ENCODE peak calls at places on chromosomes 7 and 10, in eight cellular contexts. One of them, this sample, is unnamed.

GRCh38 chr7:29115130-29115529 is 31.2 kb downstream of the CPVL start:
- DNase-seq in T-helper 9 cell: no peak
- DNase-seq in AG04450: no peak
- DNase-seq in adrenal gland: no peak
- DNase-seq in body of pancreas: no peak
- DNase-seq in lung microvascular endothelial cell: no peak
- DNase-seq in left ventricle myocardium superior: no peak
- DNase-seq in SIG-M5: no peak
- DNase-seq in this sample: no peak

GRCh38 chr7:107982918-107983389 is 20.0 kb downstream of the LAMB1 start:
- DNase-seq in T-helper 9 cell: no peak
- DNase-seq in AG04450: no peak
- DNase-seq in adrenal gland: no peak
- DNase-seq in body of pancreas: no peak
- DNase-seq in lung microvascular endothelial cell: no peak
- DNase-seq in left ventricle myocardium superior: no peak
- DNase-seq in SIG-M5: no peak
- DNase-seq in this sample: peak; percentile 6

GRCh38 chr10:110540038-110540437 is 27.5 kb upstream of the SMC3 start:
- DNase-seq in T-helper 9 cell: no peak
- DNase-seq in AG04450: no peak
- DNase-seq in adrenal gland: no peak
- DNase-seq in body of pancreas: no peak
- DNase-seq in lung microvascular endothelial cell: no peak
- DNase-seq in left ventricle myocardium superior: no peak
- DNase-seq in SIG-M5: no peak
- DNase-seq in this sample: no peak

GRCh38 chr10:70131560-70131937 is 1.1 kb downstream of the AIFM2 start:
- DNase-seq in T-helper 9 cell: no peak
- DNase-seq in AG04450: no peak
- DNase-seq in adrenal gland: no peak
- DNase-seq in body of pancreas: no peak
- DNase-seq in lung microvascular endothelial cell: no peak
- DNase-seq in left ventricle myocardium superior: no peak
- DNase-seq in SIG-M5: no peak
- DNase-seq in this sample: no peak

GRCh38 chr10:113177163-113177935 is 227.3 kb downstream of the TCF7L2 start:
- DNase-seq in T-helper 9 cell: no peak
- DNase-seq in AG04450: no peak
- DNase-seq in adrenal gland: no peak
- DNase-seq in body of pancreas: no peak
- DNase-seq in lung microvascular endothelial cell: no peak
- DNase-seq in left ventricle myocardium superior: peak; percentile 52
- DNase-seq in SIG-M5: no peak
- DNase-seq in this sample: no peak

GRCh38 chr7:32206987-32207386 is 136.8 kb upstream of the PDE1C start:
- DNase-seq in T-helper 9 cell: no peak
- DNase-seq in AG04450: no peak
- DNase-seq in adrenal gland: no peak
- DNase-seq in body of pancreas: peak; percentile 13
- DNase-seq in lung microvascular endothelial cell: peak; percentile 20
- DNase-seq in left ventricle myocardium superior: no peak
- DNase-seq in SIG-M5: no peak
- DNase-seq in this sample: no peak

GRCh38 chr7:27238979-27239779 is 3.4 kb upstream of the EVX1 start:
- DNase-seq in T-helper 9 cell: no peak
- DNase-seq in AG04450: no peak
- DNase-seq in adrenal gland: no peak
- DNase-seq in body of pancreas: no peak
- DNase-seq in lung microvascular endothelial cell: no peak
- DNase-seq in left ventricle myocardium superior: no peak
- DNase-seq in SIG-M5: no peak
- DNase-seq in this sample: no peak

GRCh38 chr7:135666156-135666555 is 3.8 kb downstream of the STMP1 start:
- DNase-seq in T-helper 9 cell: no peak
- DNase-seq in AG04450: no peak
- DNase-seq in adrenal gland: no peak
- DNase-seq in body of pancreas: no peak
- DNase-seq in lung microvascular endothelial cell: no peak
- DNase-seq in left ventricle myocardium superior: no peak
- DNase-seq in SIG-M5: no peak
- DNase-seq in this sample: no peak

GRCh38 chr10:9342865-9343450 is 1288.5 kb downstream of the GATA3 start:
- DNase-seq in T-helper 9 cell: no peak
- DNase-seq in AG04450: peak; percentile 10
- DNase-seq in adrenal gland: no peak
- DNase-seq in body of pancreas: no peak
- DNase-seq in lung microvascular endothelial cell: peak; percentile 53
- DNase-seq in left ventricle myocardium superior: no peak
- DNase-seq in SIG-M5: no peak
- DNase-seq in this sample: peak; percentile 76

GRCh38 chr7:71261066-71261465 is 129.1 kb downstream of the GALNT17 start:
- DNase-seq in T-helper 9 cell: no peak
- DNase-seq in AG04450: no peak
- DNase-seq in adrenal gland: no peak
- DNase-seq in body of pancreas: no peak
- DNase-seq in lung microvascular endothelial cell: no peak
- DNase-seq in left ventricle myocardium superior: no peak
- DNase-seq in SIG-M5: no peak
- DNase-seq in this sample: no peak

GRCh38 chr10:67923551-67923950 is 39.1 kb downstream of the SIRT1 start:
- DNase-seq in T-helper 9 cell: no peak
- DNase-seq in AG04450: no peak
- DNase-seq in adrenal gland: no peak
- DNase-seq in body of pancreas: no peak
- DNase-seq in lung microvascular endothelial cell: no peak
- DNase-seq in left ventricle myocardium superior: no peak
- DNase-seq in SIG-M5: no peak
- DNase-seq in this sample: no peak

GRCh38 chr10:96301616-96302015 is 2.6 kb upstream of the DNTT start:
- DNase-seq in T-helper 9 cell: no peak
- DNase-seq in AG04450: no peak
- DNase-seq in adrenal gland: no peak
- DNase-seq in body of pancreas: no peak
- DNase-seq in lung microvascular endothelial cell: no peak
- DNase-seq in left ventricle myocardium superior: no peak
- DNase-seq in SIG-M5: no peak
- DNase-seq in this sample: no peak

GRCh38 chr10:57333880-57334279 is 933.8 kb downstream of the IPMK start:
- DNase-seq in T-helper 9 cell: no peak
- DNase-seq in AG04450: no peak
- DNase-seq in adrenal gland: no peak
- DNase-seq in body of pancreas: no peak
- DNase-seq in lung microvascular endothelial cell: no peak
- DNase-seq in left ventricle myocardium superior: no peak
- DNase-seq in SIG-M5: no peak
- DNase-seq in this sample: no peak

GRCh38 chr7:31099451-31100444 is 47.6 kb downstream of the ADCYAP1R1 start:
- DNase-seq in T-helper 9 cell: no peak
- DNase-seq in AG04450: no peak
- DNase-seq in adrenal gland: no peak
- DNase-seq in body of pancreas: no peak
- DNase-seq in lung microvascular endothelial cell: no peak
- DNase-seq in left ventricle myocardium superior: no peak
- DNase-seq in SIG-M5: no peak
- DNase-seq in this sample: no peak

GRCh38 chr10:76523215-76523614 is 1091.8 kb downstream of the LRMDA start:
- DNase-seq in T-helper 9 cell: no peak
- DNase-seq in AG04450: no peak
- DNase-seq in adrenal gland: no peak
- DNase-seq in body of pancreas: no peak
- DNase-seq in lung microvascular endothelial cell: no peak
- DNase-seq in left ventricle myocardium superior: no peak
- DNase-seq in SIG-M5: no peak
- DNase-seq in this sample: no peak

GRCh38 chr7:117325836-117326235 is 3.0 kb upstream of the WNT2 start:
- DNase-seq in T-helper 9 cell: no peak
- DNase-seq in AG04450: no peak
- DNase-seq in adrenal gland: no peak
- DNase-seq in body of pancreas: no peak
- DNase-seq in lung microvascular endothelial cell: no peak
- DNase-seq in left ventricle myocardium superior: no peak
- DNase-seq in SIG-M5: no peak
- DNase-seq in this sample: no peak

GRCh38 chr7:152202056-152202455 is 176.6 kb downstream of the GALNT11 start:
- DNase-seq in T-helper 9 cell: no peak
- DNase-seq in AG04450: no peak
- DNase-seq in adrenal gland: no peak
- DNase-seq in body of pancreas: no peak
- DNase-seq in lung microvascular endothelial cell: peak; percentile 77
- DNase-seq in left ventricle myocardium superior: no peak
- DNase-seq in SIG-M5: no peak
- DNase-seq in this sample: no peak

GRCh38 chr10:43221419-43222293 is 45.2 kb downstream of the RASGEF1A start:
- DNase-seq in T-helper 9 cell: no peak
- DNase-seq in AG04450: no peak
- DNase-seq in adrenal gland: no peak
- DNase-seq in body of pancreas: peak; percentile 8
- DNase-seq in lung microvascular endothelial cell: peak; percentile 12
- DNase-seq in left ventricle myocardium superior: peak; percentile 21
- DNase-seq in SIG-M5: no peak
- DNase-seq in this sample: peak; percentile 41

GRCh38 chr7:83738436-83738835 is 89.5 kb upstream of the SEMA3E start:
- DNase-seq in T-helper 9 cell: no peak
- DNase-seq in AG04450: no peak
- DNase-seq in adrenal gland: no peak
- DNase-seq in body of pancreas: no peak
- DNase-seq in lung microvascular endothelial cell: no peak
- DNase-seq in left ventricle myocardium superior: no peak
- DNase-seq in SIG-M5: no peak
- DNase-seq in this sample: no peak

GRCh38 chr7:137820156-137820555 is 26.6 kb downstream of the DGKI start:
- DNase-seq in T-helper 9 cell: no peak
- DNase-seq in AG04450: no peak
- DNase-seq in adrenal gland: no peak
- DNase-seq in body of pancreas: no peak
- DNase-seq in lung microvascular endothelial cell: no peak
- DNase-seq in left ventricle myocardium superior: no peak
- DNase-seq in SIG-M5: no peak
- DNase-seq in this sample: no peak

GRCh38 chr7:29243777-29244655 is 49.4 kb downstream of the CHN2 start:
- DNase-seq in T-helper 9 cell: no peak
- DNase-seq in AG04450: no peak
- DNase-seq in adrenal gland: no peak
- DNase-seq in body of pancreas: no peak
- DNase-seq in lung microvascular endothelial cell: no peak
- DNase-seq in left ventricle myocardium superior: no peak
- DNase-seq in SIG-M5: no peak
- DNase-seq in this sample: peak; percentile 10